ENCODE peak calls at places on chromosomes 3 and 15, in six cellular contexts. M is left cardiac atrium; Q is NCI-H460; N is NCI-H1105 treated with DMSO at 0.1 percent for 48 hours; Z is stimulated activated CD4-positive, alpha-beta T cell treated with anti-CD3 and anti-CD28 coated beads, Interleukin-15, amount 100 ng/mL, for 1 hour; P is NCI-H1092 treated with DMSO at 0.1 percent for 48 hours. E is an unnamed sample.

GRCh38 chr3:134597390-134597975 is 53.3 kb downstream of the KY start:
- DNase-seq in Q (no peak), M (no peak), P (no peak), N (no peak), Z (no peak), E (no peak)

GRCh38 chr3:193240850-193241706 is at the start of gene PLAAT1:
- DNase-seq in Z (no peak), P (peak; percentile 88), M (peak; percentile 83), N (peak; percentile 93), Q (peak; percentile 69), E (peak; percentile 82)

GRCh38 chr3:141795719-141796435 is 32.7 kb downstream of the GRK7 start:
- DNase-seq in M (peak; percentile 72), P (no peak), N (no peak), Q (no peak), Z (no peak), E (peak; percentile 56)

GRCh38 chr3:164848922-164849321 is 229.4 kb downstream of the SI start:
- DNase-seq in Q (no peak), N (no peak), M (no peak), Z (no peak), P (no peak), E (no peak)

GRCh38 chr3:127673191-127674098 is 693 bp downstream of the ABTB1 start:
- DNase-seq in Z (no peak), N (peak; percentile 26), M (peak; percentile 74), P (no peak), Q (peak; percentile 26), E (peak; percentile 66)

GRCh38 chr15:42157381-42157780 is 945 bp upstream of the PLA2G4F start:
- DNase-seq in Q (no peak), Z (no peak), M (no peak), P (no peak), N (no peak), E (no peak)

GRCh38 chr3:119559441-119559963 is at the start of gene CD80:
- DNase-seq in Q (peak; percentile 34), P (no peak), Z (no peak), N (peak; percentile 11), M (peak; percentile 55), E (peak; percentile 67)

GRCh38 chr3:82475306-82475705 is 713.9 kb upstream of the GBE1 start:
- DNase-seq in N (no peak), M (no peak), Q (no peak), P (no peak), Z (no peak), E (no peak)

GRCh38 chr3:155960060-155960459 is 89.6 kb downstream of the GMPS start:
- DNase-seq in Q (no peak), M (no peak), N (no peak), Z (no peak), P (no peak), E (no peak)

GRCh38 chr3:50486219-50486888 is 17.1 kb downstream of the CACNA2D2 start:
- DNase-seq in Z (no peak), Q (no peak), N (no peak), M (no peak), P (no peak), E (no peak)

GRCh38 chr15:57251941-57252340 is 124.4 kb upstream of the CGNL1 start:
- DNase-seq in P (no peak), Z (no peak), N (no peak), Q (no peak), M (no peak), E (no peak)

GRCh38 chr3:47852604-47853397 is 49.9 kb downstream of the DHX30 start:
- DNase-seq in M (no peak), N (no peak), Z (no peak), Q (no peak), P (no peak), E (no peak)

GRCh38 chr15:38520035-38520434 is 44.6 kb downstream of the RASGRP1 start:
- DNase-seq in N (no peak), Z (no peak), M (no peak), Q (no peak), P (no peak), E (no peak)

GRCh38 chr3:139527287-139527686 is 12.3 kb downstream of the RBP1 start:
- DNase-seq in P (no peak), N (no peak), Q (no peak), M (no peak), Z (no peak), E (no peak)

GRCh38 chr3:23750573-23751484 is 54.9 kb upstream of the UBE2E1 start:
- DNase-seq in Z (no peak), N (no peak), M (no peak), Q (no peak), P (no peak), E (no peak)

GRCh38 chr3:148962513-148962912 is 28.8 kb upstream of the GYG1 start:
- DNase-seq in M (peak; percentile 34), Q (peak; percentile 21), N (no peak), Z (no peak), P (no peak), E (peak; percentile 68)

GRCh38 chr3:145716519-145716918 is 444.5 kb downstream of the PLOD2 start:
- DNase-seq in N (no peak), Q (no peak), P (no peak), M (no peak), Z (no peak), E (no peak)

GRCh38 chr3:46690798-46691197 is 2.7 kb downstream of the ALS2CL start:
- DNase-seq in N (no peak), M (peak; percentile 73), Z (no peak), Q (no peak), P (no peak), E (no peak)

GRCh38 chr15:49064884-49065283 is 18.6 kb upstream of the SECISBP2L start:
- DNase-seq in Q (no peak), P (no peak), Z (no peak), M (no peak), N (no peak), E (no peak)

GRCh38 chr15:22925875-22926274 is 54.3 kb downstream of the CYFIP1 start:
- DNase-seq in Q (no peak), N (no peak), P (no peak), M (no peak), Z (no peak), E (no peak)

GRCh38 chr15:49815506-49815905 is 194.7 kb downstream of the DTWD1 start:
- DNase-seq in N (no peak), Q (peak; percentile 38), Z (no peak), P (no peak), M (no peak), E (no peak)

GRCh38 chr3:23713641-23714040 is 92.1 kb upstream of the UBE2E1 start:
- DNase-seq in N (no peak), Z (no peak), Q (no peak), P (no peak), M (no peak), E (no peak)

GRCh38 chr3:58167431-58168351 is 43.1 kb downstream of the DNASE1L3 start:
- DNase-seq in P (no peak), Q (no peak), N (no peak), M (peak; percentile 63), Z (no peak), E (peak; percentile 59)

GRCh38 chr3:352599-352998 is 156.0 kb downstream of the CHL1 start:
- DNase-seq in M (no peak), Z (no peak), P (no peak), Q (no peak), N (no peak), E (no peak)

GRCh38 chr15:85063522-85063921 is 81.9 kb downstream of the PDE8A start:
- DNase-seq in M (no peak), Q (no peak), N (no peak), Z (no peak), P (no peak), E (no peak)

GRCh38 chr3:142027713-142028112 is 121.6 kb downstream of the TFDP2 start:
- DNase-seq in N (peak; percentile 95), P (peak; percentile 8), Q (no peak), Z (no peak), M (no peak), E (no peak)

GRCh38 chr3:186209810-186210752 is 101.2 kb upstream of the ETV5 start:
- DNase-seq in M (peak; percentile 50), P (peak; percentile 67), Q (no peak), N (peak; percentile 87), Z (no peak), E (peak; percentile 88)

GRCh38 chr3:41237907-41238306 is 38.6 kb downstream of the CTNNB1 start:
- DNase-seq in P (no peak), M (no peak), N (no peak), Z (no peak), Q (no peak), E (no peak)

GRCh38 chr3:98966862-98967554 is 65.5 kb upstream of the DCBLD2 start:
- DNase-seq in P (no peak), N (no peak), Z (no peak), Q (no peak), M (no peak), E (no peak)

GRCh38 chr15:68347392-68347791 is 69.8 kb downstream of the FEM1B start:
- DNase-seq in M (no peak), Q (no peak), P (no peak), Z (no peak), N (no peak), E (no peak)

GRCh38 chr3:162643245-162643644 is 1146.6 kb downstream of the OTOL1 start:
- DNase-seq in Z (no peak), N (no peak), Q (no peak), P (no peak), M (no peak), E (no peak)

GRCh38 chr3:76679510-76679909 is 360.4 kb upstream of the ROBO2 start:
- DNase-seq in N (peak; percentile 16), P (peak; percentile 14), Z (no peak), M (no peak), Q (no peak), E (no peak)

GRCh38 chr3:50205719-50206276 is 727 bp downstream of the SLC38A3 start:
- DNase-seq in Z (no peak), N (peak; percentile 14), M (peak; percentile 50), P (no peak), Q (no peak), E (no peak)